ENCODE peak calls at places on chromosomes 4 and X, in four cellular contexts. J is HepG2, Y is SK-N-SH, Q is GM12878. K is an unnamed sample.

GRCh38 chr4:121771869-121772268 is 6.9 kb upstream of the SMIM43 start:
- DNase-seq in J (no peak), Y (no peak), Q (no peak), K (no peak)

GRCh38 chr4:152535236-152535902 is 523 bp downstream of the FBXW7 start:
- DNase-seq in J (no peak), Y (peak), Q (no peak), K (peak)

GRCh38 chr4:128553665-128554515 is 255.6 kb upstream of the JADE1 start:
- DNase-seq in J (no peak), Y (peak), Q (no peak), K (no peak)

GRCh38 chrX:149145845-149146285 is 359.2 kb downstream of the IDS start:
- DNase-seq in J (no peak), Y (no peak), Q (no peak), K (no peak)

GRCh38 chr4:107930821-107931774 is at the start of gene CYP2U1:
- DNase-seq in J (peak), Y (peak), Q (no peak), K (peak)

GRCh38 chr4:118158946-118159345 is 124.7 kb downstream of the NDST3 start:
- DNase-seq in J (no peak), Y (no peak), Q (no peak), K (no peak)

GRCh38 chr4:61445374-61446063 is 245.4 kb downstream of the ADGRL3 start:
- DNase-seq in J (peak), Y (no peak), Q (no peak), K (no peak)

GRCh38 chrX:102720237-102721168 is at the start of gene GPRASP3:
- DNase-seq in J (no peak), Y (peak), Q (no peak), K (peak)

GRCh38 chr4:6230827-6231662 is 30.7 kb upstream of the JAKMIP1 start:
- DNase-seq in J (no peak), Y (no peak), Q (no peak), K (no peak)

GRCh38 chr4:131304686-131305085 is 1844.4 kb upstream of the PCDH10 start:
- DNase-seq in J (no peak), Y (no peak), Q (no peak), K (no peak)

GRCh38 chr4:26181616-26182015 is 139.2 kb upstream of the RBPJ start:
- DNase-seq in J (no peak), Y (no peak), Q (no peak), K (no peak)

GRCh38 chrX:112736310-112736709 is 56.6 kb upstream of the LHFPL1 start:
- DNase-seq in J (no peak), Y (no peak), Q (no peak), K (no peak)

GRCh38 chrX:48937065-48937907 is 18.5 kb upstream of the PIM2 start:
- DNase-seq in J (no peak), Y (no peak), Q (peak), K (peak)

GRCh38 chrX:151384807-151385206 is 12.2 kb upstream of the VMA21 start:
- DNase-seq in J (no peak), Y (no peak), Q (no peak), K (no peak)

GRCh38 chrX:56281789-56282188 is 49.6 kb downstream of the KLF8 start:
- DNase-seq in J (peak), Y (peak), Q (no peak), K (no peak)

GRCh38 chr4:140633951-140634350 is 65.2 kb upstream of the UCP1 start:
- DNase-seq in J (no peak), Y (no peak), Q (no peak), K (no peak)

GRCh38 chr4:14091966-14092365 is 464.4 kb upstream of the BOD1L1 start:
- DNase-seq in J (no peak), Y (no peak), Q (no peak), K (no peak)

GRCh38 chr4:139042981-139043460 is 27.4 kb downstream of the NOCT start:
- DNase-seq in J (no peak), Y (no peak), Q (no peak), K (no peak)

GRCh38 chr4:56757821-56758400 is 63.6 kb downstream of the SPINK2 start:
- DNase-seq in J (peak), Y (no peak), Q (peak), K (peak)

GRCh38 chr4:156615066-156615514 is 356.5 kb downstream of the PDGFC start:
- DNase-seq in J (no peak), Y (no peak), Q (no peak), K (no peak)

GRCh38 chr4:174375422-174375821 is 91.7 kb downstream of the CEP44 start:
- DNase-seq in J (peak), Y (no peak), Q (no peak), K (peak)

GRCh38 chr4:139913398-139913990 is 240.5 kb downstream of the MAML3 start:
- DNase-seq in J (peak), Y (no peak), Q (no peak), K (no peak)

GRCh38 chr4:26048378-26048882 is 134.4 kb downstream of the SMIM20 start:
- DNase-seq in J (no peak), Y (peak), Q (no peak), K (no peak)

GRCh38 chrX:76555816-76556215 is 128.3 kb downstream of the MAGEE1 start:
- DNase-seq in J (peak), Y (peak), Q (no peak), K (peak)

GRCh38 chrX:41245641-41246040 is 88.3 kb upstream of the DDX3X start:
- DNase-seq in J (no peak), Y (no peak), Q (no peak), K (no peak)

GRCh38 chr4:161629694-161630441 is 533.9 kb downstream of the FSTL5 start:
- DNase-seq in J (no peak), Y (no peak), Q (no peak), K (peak)

GRCh38 chr4:153087671-153088194 is 116.5 kb upstream of the TRIM2 start:
- DNase-seq in J (no peak), Y (no peak), Q (no peak), K (no peak)

GRCh38 chr4:58163172-58163571 is 1053.0 kb upstream of the IGFBP7 start:
- DNase-seq in J (no peak), Y (no peak), Q (no peak), K (no peak)

GRCh38 chr4:78214078-78214477 is 157.0 kb downstream of the FRAS1 start:
- DNase-seq in J (no peak), Y (no peak), Q (no peak), K (no peak)

DNA sequence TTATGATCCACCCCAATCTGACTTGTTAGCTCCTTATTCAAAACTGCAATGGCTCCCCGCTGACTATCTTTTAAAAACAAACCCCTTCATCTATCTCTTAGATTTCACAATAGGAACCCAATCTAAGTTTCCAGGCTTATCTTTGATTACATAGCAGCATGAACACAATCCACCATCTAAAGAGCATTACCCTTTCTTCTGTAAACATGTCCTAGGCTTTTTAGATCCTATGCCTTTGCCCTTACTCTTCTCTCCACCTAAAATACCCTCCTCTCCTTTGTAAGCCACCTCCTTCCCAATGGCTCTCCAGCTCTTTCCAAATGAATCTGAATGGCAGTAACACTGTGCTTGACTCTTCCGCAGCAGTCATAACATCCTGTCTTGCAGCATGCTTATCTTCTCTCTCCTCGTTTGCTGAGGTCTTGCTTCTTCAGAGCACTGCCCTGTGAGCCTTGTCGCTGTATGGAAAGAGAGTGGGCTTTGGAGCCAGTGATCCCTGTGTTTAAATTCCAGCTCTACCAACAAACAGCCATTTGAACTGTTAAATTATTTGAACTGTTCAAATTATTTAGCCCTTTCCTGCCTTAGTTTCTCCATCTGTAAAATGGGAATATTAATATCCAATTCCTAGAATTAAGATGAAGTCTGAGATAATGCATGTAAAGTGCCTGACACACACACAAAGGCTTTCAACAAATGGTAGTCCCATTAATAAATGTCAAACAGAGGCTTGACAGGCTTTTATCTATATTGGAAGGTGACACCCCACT is 16.2 kb upstream of the TSPAN5 start:
- DNase-seq in J (no peak), Y (no peak), Q (no peak), K (no peak)
- TF ChIP-seq NFIC in J (no peak), Y (no peak), Q (no peak), K (no peak)

DNA sequence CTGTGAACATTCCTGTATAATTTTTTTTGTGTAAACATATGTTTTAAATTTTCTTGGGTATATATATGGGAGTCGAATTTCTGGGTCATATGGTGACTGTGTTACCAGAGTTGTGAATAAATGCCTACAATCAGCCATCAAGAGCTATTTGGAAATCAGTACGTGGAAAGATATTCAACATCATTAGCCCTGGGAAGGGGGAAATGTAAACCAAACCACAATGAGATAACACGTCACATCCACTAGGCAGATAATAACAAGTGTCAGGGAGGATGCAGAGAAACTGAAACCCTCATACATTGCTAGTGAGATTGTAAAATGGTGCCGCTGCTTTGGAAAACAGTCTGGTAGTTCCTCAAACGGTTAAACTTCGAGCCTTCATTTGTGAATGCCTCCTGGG is 43.9 kb downstream of the LUZP4 start:
- DNase-seq in J (no peak), Y (no peak), Q (no peak), K (no peak)
- TF ChIP-seq NFIC in J (no peak), Y (no peak), Q (no peak), K (no peak)

DNA sequence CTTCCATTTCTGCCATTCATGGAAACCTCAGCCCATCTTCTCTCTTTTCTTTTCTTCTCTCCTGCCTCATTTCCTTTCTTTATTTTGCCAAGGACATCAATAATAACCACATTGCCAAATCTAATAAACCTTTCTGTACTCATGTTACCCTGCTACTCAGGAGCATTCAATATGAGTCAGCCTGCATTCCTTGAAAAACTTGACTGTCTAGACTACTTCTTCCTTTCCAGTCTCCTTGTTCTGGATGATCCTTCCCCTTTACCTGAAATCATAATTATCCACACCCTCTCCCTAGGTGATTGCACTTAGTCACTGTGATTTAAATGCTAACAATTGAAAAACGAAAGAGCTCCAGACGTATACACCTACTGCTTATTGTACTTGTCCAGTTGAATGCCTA is 253.2 kb upstream of the CENPE start:
- DNase-seq in J (no peak), Y (no peak), Q (no peak), K (no peak)
- TF ChIP-seq NFIC in J (no peak), Y (no peak), Q (no peak), K (no peak)

GRCh38 chr4:86223472-86223871 is 136.4 kb downstream of the MAPK10 start:
- DNase-seq in J (peak), Y (peak), Q (no peak), K (peak)

GRCh38 chr4:86220137-86220536 is 139.7 kb downstream of the MAPK10 start:
- DNase-seq in J (no peak), Y (no peak), Q (no peak), K (no peak)

GRCh38 chr4:86218721-86219481 is 141.0 kb downstream of the MAPK10 start:
- DNase-seq in J (no peak), Y (peak), Q (no peak), K (no peak)

GRCh38 chr4:86221076-86221475 is 138.8 kb downstream of the MAPK10 start:
- DNase-seq in J (no peak), Y (no peak), Q (no peak), K (no peak)
- TF ChIP-seq NFIC in J (no peak), Y (no peak), Q (no peak), K (no peak)

DNA sequence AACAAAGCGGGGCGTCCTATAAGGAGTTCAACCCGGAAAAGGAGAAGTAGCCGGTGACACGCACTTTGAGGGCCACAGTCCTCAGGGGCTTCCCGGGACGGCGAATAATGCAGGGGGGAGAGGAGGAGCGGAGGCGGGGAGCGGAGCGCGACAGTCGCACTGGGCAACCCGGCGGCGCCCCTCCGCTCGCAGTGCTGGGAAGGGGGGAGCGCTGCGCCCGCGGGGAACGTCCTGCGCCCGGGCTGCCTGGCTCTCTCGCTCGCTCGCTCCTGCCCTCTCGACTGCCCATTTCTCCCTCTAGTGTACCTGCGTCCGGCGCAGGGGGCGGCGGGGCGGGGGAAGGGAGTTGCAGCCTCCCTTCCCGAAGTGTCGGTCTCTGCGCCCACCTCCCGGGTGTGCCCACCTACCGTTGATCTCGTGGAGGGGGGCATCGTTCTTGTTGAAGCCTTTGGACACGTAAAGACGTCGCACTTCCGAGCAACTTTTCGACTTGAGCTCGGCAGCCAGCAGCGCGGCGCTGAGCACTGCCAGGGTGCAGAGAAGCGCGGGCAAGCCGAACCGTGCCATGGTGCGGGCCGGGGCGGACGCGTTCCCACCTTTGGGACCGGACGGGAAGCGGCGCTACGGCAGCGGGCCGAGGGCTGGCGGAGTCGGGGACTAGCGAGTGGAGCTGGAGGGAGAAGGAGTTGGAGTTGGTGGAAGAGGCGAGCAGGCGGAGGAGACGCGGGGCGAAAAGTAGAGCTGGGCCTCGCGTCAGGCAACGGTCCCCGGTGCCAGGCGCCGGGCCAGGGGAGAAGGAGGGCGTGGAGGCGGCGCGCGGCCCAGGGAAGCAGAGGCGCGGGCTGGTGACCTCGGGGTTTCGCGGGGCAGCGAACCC is 652 bp downstream of the GPC4 start:
- DNase-seq in J (no peak), Y (peak), Q (no peak), K (no peak)
- TF ChIP-seq NFIC in J (no peak), Y (no peak), Q (no peak), K (no peak)

K was measured in K562.